ENCODE peak calls at places on chromosomes 12 and 14, in six cellular contexts. E, M, K, T, X and I are unnamed samples.
A peak's percentile ranks its signal among the peaks of the same experiment; 100 is the strongest.

GRCh38 chr12:902581-902980 is 46.9 kb downstream of the RAD52 start:
- DNase-seq in E (no peak), M (no peak), K (no peak), X (no peak), T (no peak), I (no peak)

GRCh38 chr12:90163975-90164374 is 455.3 kb upstream of the ATP2B1 start:
- DNase-seq in E (no peak), K (no peak), X (peak; percentile 21), M (no peak), T (no peak), I (peak; percentile 3)

GRCh38 chr14:61252354-61253063 is 28.6 kb downstream of the TMEM30B start:
- DNase-seq in X (peak; percentile 80), M (peak; percentile 27), E (peak; percentile 87), T (peak; percentile 73), K (peak; percentile 47), I (peak; percentile 64)

GRCh38 chr14:20381341-20381740 is 32.0 kb downstream of the TEP1 start:
- DNase-seq in T (no peak), K (no peak), E (no peak), X (no peak), M (no peak), I (no peak)

GRCh38 chr12:124030510-124030909 is 57.5 kb downstream of the ZNF664 start:
- DNase-seq in E (peak; percentile 71), M (no peak), K (no peak), T (no peak), X (no peak), I (no peak)

GRCh38 chr14:30779210-30779609 is 95.1 kb upstream of the COCH start:
- DNase-seq in E (no peak), X (no peak), K (no peak), T (no peak), M (no peak), I (no peak)

GRCh38 chr12:22709292-22709691 is 84.3 kb downstream of the ETNK1 start:
- DNase-seq in E (no peak), X (no peak), T (no peak), K (no peak), M (peak; percentile 15), I (peak; percentile 55)

GRCh38 chr14:75715926-75716780 is 55.1 kb downstream of the TTLL5 start:
- DNase-seq in X (no peak), T (no peak), K (no peak), M (no peak), E (peak; percentile 29), I (no peak)

GRCh38 chr14:95885866-95886265 is 9.2 kb downstream of the TUNAR start:
- DNase-seq in T (no peak), K (no peak), E (no peak), X (no peak), M (no peak), I (no peak)

GRCh38 chr14:99980299-99980698 is 84.9 kb upstream of the EVL start:
- DNase-seq in E (no peak), X (no peak), M (no peak), K (peak; percentile 52), T (no peak), I (no peak)

GRCh38 chr12:122306407-122306806 is 40.1 kb upstream of the VPS33A start:
- DNase-seq in K (no peak), X (peak; percentile 11), M (no peak), E (no peak), T (no peak), I (no peak)

GRCh38 chr14:55237999-55238680 is 33.1 kb upstream of the FBXO34 start:
- DNase-seq in K (no peak), M (no peak), X (no peak), E (no peak), T (no peak), I (no peak)

GRCh38 chr14:104567141-104567956 is 12.2 kb upstream of the C14orf180 start:
- DNase-seq in K (no peak), M (no peak), E (no peak), T (no peak), X (no peak), I (no peak)

GRCh38 chr12:25433581-25434325 is 119.3 kb downstream of the LMNTD1 start:
- DNase-seq in E (peak; percentile 44), M (no peak), X (no peak), T (no peak), K (no peak), I (no peak)

GRCh38 chr12:76919388-76920181 is 40.8 kb upstream of the CSRP2 start:
- DNase-seq in X (no peak), M (no peak), E (no peak), T (no peak), K (no peak), I (no peak)

GRCh38 chr12:71938728-71939385 is at the start of gene TPH2:
- DNase-seq in E (no peak), K (peak; percentile 60), T (peak; percentile 86), M (no peak), X (peak; percentile 64), I (peak; percentile 41)

GRCh38 chr12:111451649-111452129 is 46.0 kb downstream of the SH2B3 start:
- DNase-seq in K (no peak), E (no peak), M (no peak), T (peak; percentile 13), X (no peak), I (peak; percentile 42)

GRCh38 chr12:93825926-93826599 is 148.9 kb downstream of the CRADD start:
- DNase-seq in X (no peak), K (no peak), T (no peak), M (no peak), E (peak; percentile 57), I (no peak)

GRCh38 chr12:52058631-52059324 is 7.5 kb downstream of the NR4A1 start:
- DNase-seq in M (no peak), E (no peak), X (no peak), K (no peak), T (peak; percentile 65), I (no peak)

GRCh38 chr14:68968051-68968450 is 11.1 kb downstream of the ACTN1 start:
- DNase-seq in E (no peak), X (peak; percentile 81), T (no peak), M (no peak), K (no peak), I (no peak)

GRCh38 chr12:19036673-19037357 is 92.7 kb upstream of the PLEKHA5 start:
- DNase-seq in X (no peak), M (no peak), E (no peak), T (no peak), K (no peak), I (no peak)

GRCh38 chr12:94604299-94604698 is 46.1 kb downstream of the TMCC3 start:
- DNase-seq in M (no peak), T (no peak), X (no peak), K (no peak), E (no peak), I (no peak)

GRCh38 chr14:49880267-49881064 is 12.4 kb upstream of the ARF6 start:
- DNase-seq in T (no peak), E (no peak), K (no peak), X (no peak), M (no peak), I (no peak)

DNA sequence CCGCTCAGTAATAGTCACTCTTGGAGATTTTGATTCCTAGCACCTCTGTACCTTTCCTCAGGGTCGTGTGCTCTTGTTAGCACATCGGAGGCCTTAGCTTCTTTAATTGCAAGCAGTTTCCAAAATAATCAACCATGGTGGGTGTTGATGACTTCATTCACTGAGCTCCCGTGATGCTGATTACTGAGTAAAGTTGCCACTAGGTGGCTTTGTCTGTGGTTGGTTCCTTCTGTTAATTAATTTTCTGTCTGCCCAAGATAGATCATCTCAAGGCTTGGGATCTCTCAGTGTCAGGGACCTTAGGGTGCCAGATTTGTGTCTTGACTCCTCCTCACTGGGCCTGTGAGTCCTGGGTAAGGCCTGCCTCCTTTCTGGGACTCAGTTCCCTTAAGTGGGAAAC is 54.3 kb downstream of the PTPN11 start:
- DNase-seq in M (no peak), T (no peak), X (peak; percentile 7), E (no peak), K (no peak), I (no peak)
- TF ChIP-seq CTCF in M (peak; percentile 42), T (peak; percentile 60), X (no peak), E (no peak), K (no peak), I (no peak)

DNA sequence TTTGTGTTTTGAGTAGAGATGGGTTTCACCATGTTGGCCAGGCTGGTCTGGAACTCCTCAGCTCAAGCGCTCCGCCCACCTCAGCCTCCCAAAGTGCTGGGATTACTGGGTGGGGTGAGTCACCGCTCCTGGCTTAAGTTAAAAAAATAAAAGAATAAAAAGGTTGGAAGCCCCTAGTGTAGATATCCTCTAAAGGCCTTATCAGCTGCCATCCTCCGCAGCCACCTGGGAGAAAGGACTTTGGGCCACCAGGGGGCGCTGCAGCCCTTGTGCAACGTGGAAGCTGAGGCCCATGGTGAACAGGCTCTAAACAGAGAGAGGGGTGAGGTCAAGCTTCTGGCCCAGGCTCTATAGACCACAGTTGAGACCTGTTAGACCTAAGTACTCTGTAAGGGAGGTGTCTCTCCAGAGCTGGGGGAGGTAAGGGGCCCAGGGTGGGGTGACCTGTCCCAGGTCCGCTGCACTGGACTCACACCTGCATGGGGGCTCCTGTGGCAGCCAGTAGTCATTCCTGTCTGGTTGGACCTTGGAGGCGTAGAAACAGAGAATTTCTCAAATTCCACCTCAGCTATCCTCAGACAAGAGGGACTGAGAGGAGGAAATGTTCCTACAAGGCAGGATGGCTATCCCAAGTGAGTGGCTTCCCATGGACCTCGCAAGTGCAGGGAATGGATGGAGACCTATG is 14.0 kb upstream of the RACGAP1 start:
- DNase-seq in M (no peak), X (peak; percentile 96), T (peak; percentile 85), E (no peak), K (peak; percentile 83), I (peak; percentile 87)
- TF ChIP-seq CTCF in M (peak; percentile 95), X (peak; percentile 94), T (peak; percentile 94), E (peak; percentile 90), K (peak; percentile 74), I (peak; percentile 89)

DNA sequence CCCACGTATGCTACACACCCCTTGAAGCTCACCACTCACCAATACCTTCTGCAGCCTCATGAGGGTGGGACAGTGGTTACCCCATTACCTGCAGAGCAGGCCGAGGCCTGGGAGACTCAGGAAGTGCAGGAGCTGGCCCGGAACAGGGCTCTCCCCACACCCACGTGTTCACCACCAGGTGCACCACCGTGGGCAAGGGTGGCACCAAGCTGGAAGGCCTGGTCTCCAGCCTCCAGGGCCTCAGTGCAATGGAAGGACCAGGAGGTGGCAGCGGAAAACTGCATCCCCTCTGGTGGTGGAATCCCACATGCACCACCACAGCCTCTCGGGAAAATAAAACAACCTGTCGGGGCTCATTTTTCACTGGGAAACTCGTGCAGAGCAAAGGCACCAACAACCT is 36.4 kb downstream of the ITPK1 start:
- DNase-seq in M (no peak), T (no peak), E (no peak), K (no peak), X (no peak), I (no peak)
- TF ChIP-seq CTCF in M (no peak), T (no peak), E (peak; percentile 28), K (no peak), X (no peak), I (no peak)

GRCh38 chr14:37597538-37598084 is 2.2 kb downstream of the TTC6 start:
- DNase-seq in E (no peak), T (no peak), K (no peak), X (no peak), M (no peak), I (peak; percentile 23)
- TF ChIP-seq CTCF in E (peak; percentile 50), T (peak; percentile 66), K (no peak), X (no peak), M (no peak), I (no peak)